ENCODE peak calls at places on chromosome 1, in five cellular contexts. T, H, X, O and D are unnamed samples.

GRCh38 chr1:36436820-36437219 is 13.4 kb downstream of the OSCP1 start:
- DNase-seq in T (no peak), O (no peak), X (no peak), H (peak), D (no peak)

GRCh38 chr1:158806909-158807601 is 24.1 kb upstream of the MNDA start:
- DNase-seq in H (no peak), O (no peak), T (no peak), X (no peak), D (no peak)

GRCh38 chr1:92085727-92086126 is 5.6 kb downstream of the BTBD8 start:
- DNase-seq in X (no peak), O (no peak), T (no peak), H (no peak), D (no peak)

GRCh38 chr1:12031039-12031980 is 12.0 kb downstream of the MIIP start:
- DNase-seq in X (no peak), T (no peak), H (peak), O (no peak), D (no peak)

GRCh38 chr1:220407101-220407683 is 120.7 kb upstream of the MARK1 start:
- DNase-seq in X (no peak), T (no peak), H (no peak), O (no peak), D (no peak)

GRCh38 chr1:24875976-24876609 is 54.0 kb downstream of the RUNX3 start:
- DNase-seq in O (no peak), X (no peak), T (no peak), H (no peak), D (no peak)

GRCh38 chr1:247385283-247385682 is 30.7 kb upstream of the NLRP3 start:
- DNase-seq in X (no peak), O (no peak), T (no peak), H (peak), D (no peak)

GRCh38 chr1:110150330-110151174 is at the start of gene SLC6A17:
- DNase-seq in X (no peak), O (no peak), H (no peak), T (no peak), D (no peak)

GRCh38 chr1:51953079-51953478 is 37.4 kb downstream of the RAB3B start:
- DNase-seq in T (no peak), X (no peak), O (no peak), H (peak), D (no peak)

GRCh38 chr1:46172321-46172720 is 2.6 kb upstream of the TSPAN1 start:
- DNase-seq in O (no peak), H (no peak), X (no peak), T (no peak), D (no peak)

GRCh38 chr1:47623174-47623940 is 185.5 kb downstream of the FOXD2 start:
- DNase-seq in H (no peak), X (no peak), O (peak), T (peak), D (no peak)